ENCODE peak calls at places on chromosomes 5 and 9, in eight cellular contexts. N is heart left ventricle, U is heart right ventricle, C is cardiac muscle cell, I is upper lobe of right lung, X is IMR-90, Y is neural progenitor cell, M is tibial artery. K is an unnamed sample.
A peak's percentile ranks its signal among the peaks of the same experiment; 100 is the strongest.

GRCh38 chr5:16461026-16461425 is 4.6 kb downstream of the ZNF622 start:
- DNase-seq in N (no peak), U (no peak), C (no peak), I (no peak), X (peak; percentile 70), Y (no peak), M (no peak), K (no peak)

GRCh38 chr5:163658702-163659567 is 153.5 kb downstream of the MAT2B start:
- DNase-seq in N (no peak), U (no peak), C (no peak), I (no peak), X (peak; percentile 55), Y (no peak), M (no peak), K (no peak)

GRCh38 chr5:162684145-162684544 is 616.6 kb downstream of the GABRG2 start:
- DNase-seq in N (no peak), U (no peak), C (no peak), I (no peak), X (no peak), Y (no peak), M (no peak), K (no peak)

GRCh38 chr5:173514666-173515065 is 101.8 kb downstream of the BOD1 start:
- DNase-seq in N (no peak), U (no peak), C (no peak), I (no peak), X (no peak), Y (no peak), M (no peak), K (no peak)

GRCh38 chr9:581673-582497 is 259.6 kb upstream of the DMRT1 start:
- DNase-seq in N (no peak), U (no peak), C (peak; percentile 16), I (no peak), X (no peak), Y (peak; percentile 57), M (no peak), K (no peak)

GRCh38 chr5:168347786-168348414 is 56.5 kb downstream of the WWC1 start:
- DNase-seq in N (no peak), U (no peak), C (no peak), I (no peak), X (no peak), Y (no peak), M (no peak), K (no peak)

GRCh38 chr5:72108200-72109050 is 1.1 kb downstream of the MAP1B start:
- DNase-seq in N (peak; percentile 88), U (peak; percentile 86), C (peak; percentile 92), I (peak; percentile 66), X (peak; percentile 67), Y (peak; percentile 94), M (peak; percentile 96), K (peak; percentile 79)

GRCh38 chr5:137858223-137858916 is 9.3 kb upstream of the MYOT start:
- DNase-seq in N (no peak), U (no peak), C (no peak), I (no peak), X (peak; percentile 7), Y (no peak), M (no peak), K (peak; percentile 13)

GRCh38 chr9:130448035-130448624 is 3.4 kb downstream of the ASS1 start:
- DNase-seq in N (no peak), U (no peak), C (no peak), I (no peak), X (peak; percentile 57), Y (no peak), M (no peak), K (no peak)

GRCh38 chr9:130451509-130452388 is 7.0 kb downstream of the ASS1 start:
- DNase-seq in N (peak; percentile 90), U (peak; percentile 86), C (peak; percentile 94), I (peak; percentile 91), X (peak; percentile 95), Y (no peak), M (peak; percentile 91), K (peak; percentile 98)

GRCh38 chr9:130451004-130451390 is 6.2 kb downstream of the ASS1 start:
- DNase-seq in N (no peak), U (peak; percentile 44), C (no peak), I (no peak), X (no peak), Y (no peak), M (no peak), K (no peak)

GRCh38 chr9:130448771-130449170 is 4.0 kb downstream of the ASS1 start:
- DNase-seq in N (no peak), U (no peak), C (no peak), I (no peak), X (no peak), Y (no peak), M (no peak), K (no peak)

GRCh38 chr9:130450344-130451003 is 5.7 kb downstream of the ASS1 start:
- DNase-seq in N (no peak), U (no peak), C (no peak), I (no peak), X (no peak), Y (no peak), M (no peak), K (no peak)
- H3K27ac ChIP-seq in N (peak overlapping the region; percentile 79), U (peak overlapping the region; percentile 86), C (no peak overlapping the region), I (peak overlapping the region; percentile 68), X (no peak overlapping the region), Y (no peak overlapping the region), M (peak overlapping the region; percentile 39), K (peak overlapping the region; percentile 84)

GRCh38 chr5:111743521-111743920 is 13.5 kb downstream of the NREP start:
- DNase-seq in N (no peak), U (no peak), C (no peak), I (no peak), X (no peak), Y (no peak), M (no peak), K (no peak)

GRCh38 chr5:111743993-111744392 is 13.0 kb downstream of the NREP start:
- DNase-seq in N (no peak), U (no peak), C (no peak), I (no peak), X (peak; percentile 44), Y (no peak), M (no peak), K (no peak)

GRCh38 chr5:111746791-111747190 is 10.2 kb downstream of the NREP start:
- DNase-seq in N (no peak), U (no peak), C (no peak), I (no peak), X (no peak), Y (no peak), M (no peak), K (no peak)

GRCh38 chr5:111744455-111744854 is 12.5 kb downstream of the NREP start:
- DNase-seq in N (no peak), U (no peak), C (no peak), I (no peak), X (no peak), Y (no peak), M (no peak), K (no peak)

GRCh38 chr5:111745075-111745474 is 11.9 kb downstream of the NREP start:
- DNase-seq in N (no peak), U (no peak), C (no peak), I (no peak), X (no peak), Y (no peak), M (no peak), K (no peak)
- TF ChIP-seq CTCF in N (no peak), U (no peak), C (no peak), I (no peak), X (no peak), Y (no peak), M (no peak), K (no peak)

GRCh38 chr5:149618581-149619248 is 37.4 kb downstream of the ARHGEF37 start:
- DNase-seq in N (no peak), U (no peak), C (peak; percentile 59), I (no peak), X (peak; percentile 72), Y (peak; percentile 68), M (no peak), K (peak; percentile 93)

GRCh38 chr5:149616727-149617284 is 35.5 kb downstream of the ARHGEF37 start:
- DNase-seq in N (no peak), U (no peak), C (no peak), I (no peak), X (no peak), Y (no peak), M (no peak), K (no peak)

GRCh38 chr5:149614034-149614907 is 33.0 kb downstream of the ARHGEF37 start:
- DNase-seq in N (no peak), U (no peak), C (no peak), I (no peak), X (no peak), Y (no peak), M (no peak), K (no peak)

GRCh38 chr5:149615976-149616375 is 34.7 kb downstream of the ARHGEF37 start:
- DNase-seq in N (no peak), U (peak; percentile 47), C (no peak), I (no peak), X (no peak), Y (no peak), M (no peak), K (no peak)

GRCh38 chr5:149617760-149618306 is 36.5 kb downstream of the ARHGEF37 start:
- DNase-seq in N (no peak), U (no peak), C (no peak), I (no peak), X (no peak), Y (no peak), M (no peak), K (no peak)
- H3K27ac ChIP-seq in N (peak overlapping the region; percentile 32), U (peak overlapping the region; percentile 43), C (no peak overlapping the region), I (no peak overlapping the region), X (no peak overlapping the region), Y (no peak overlapping the region), M (no peak overlapping the region), K (peak overlapping the region; percentile 80)

GRCh38 chr5:132754947-132755346 is 7.7 kb downstream of the CCNI2 start:
- DNase-seq in N (no peak), U (no peak), C (peak; percentile 35), I (no peak), X (peak; percentile 51), Y (peak; percentile 45), M (no peak), K (no peak)

GRCh38 chr5:132754111-132754510 is 6.9 kb downstream of the CCNI2 start:
- DNase-seq in N (no peak), U (no peak), C (no peak), I (no peak), X (no peak), Y (no peak), M (no peak), K (no peak)

GRCh38 chr5:132751971-132752580 is 4.8 kb downstream of the CCNI2 start:
- DNase-seq in N (no peak), U (no peak), C (no peak), I (no peak), X (no peak), Y (no peak), M (no peak), K (no peak)

GRCh38 chr5:132752581-132753125 is 5.4 kb downstream of the CCNI2 start:
- DNase-seq in N (no peak), U (no peak), C (no peak), I (no peak), X (no peak), Y (no peak), M (no peak), K (no peak)

DNA sequence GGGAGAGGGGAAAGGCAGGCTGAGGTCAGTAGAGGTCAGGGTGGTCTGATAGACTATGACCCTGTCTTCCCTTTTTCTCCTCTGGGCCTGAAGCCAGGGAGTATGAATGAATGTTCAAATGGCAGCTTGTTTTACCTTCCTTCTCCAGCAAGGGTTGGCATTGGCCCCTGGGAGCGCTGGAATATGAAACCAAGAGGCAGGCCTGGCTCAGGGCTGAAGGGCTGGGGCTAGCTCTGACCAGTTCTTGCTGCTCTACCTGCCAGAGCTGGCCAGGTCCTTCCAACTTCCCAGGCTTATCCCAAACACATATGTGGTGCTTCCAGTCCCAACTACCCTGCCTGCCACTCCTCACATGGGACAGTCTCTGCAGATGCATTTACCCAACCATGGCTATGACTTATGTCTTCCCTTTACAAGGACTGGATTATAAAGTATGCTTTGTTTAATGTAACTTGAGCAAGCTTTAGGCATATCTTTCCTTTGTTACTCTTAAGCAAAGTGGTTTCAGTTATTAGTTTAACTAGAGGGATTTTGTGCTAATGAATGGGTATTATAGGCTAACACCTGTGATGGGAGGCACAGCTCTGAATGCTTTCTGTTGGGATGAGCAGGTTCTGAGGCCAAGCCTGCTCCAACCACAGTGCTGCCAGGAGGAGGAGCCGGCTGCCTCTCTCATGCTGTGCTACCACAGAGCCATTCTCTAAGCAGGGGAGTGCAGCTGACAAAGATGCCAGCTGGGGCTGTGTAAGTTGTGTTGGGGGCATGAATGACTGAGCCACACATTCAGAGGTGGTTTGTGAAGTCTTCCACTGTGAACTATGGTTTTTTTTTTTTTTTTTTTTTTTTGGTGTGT is 6.1 kb downstream of the CCNI2 start:
- DNase-seq in N (no peak), U (no peak), C (no peak), I (no peak), X (no peak), Y (peak; percentile 79), M (no peak), K (no peak)
- TF ChIP-seq CTCF in N (no peak), U (no peak), C (no peak), I (no peak), X (peak; percentile 40), Y (peak; percentile 21), M (no peak), K (no peak)